ENCODE peak calls at places on chromosomes 4 and X, in six cellular contexts. One of them, this sample, is unnamed.
A peak's percentile ranks its signal among the peaks of the same experiment; 100 is the strongest.

GRCh38 chr4:169338246-169338645 is 67.5 kb upstream of the SH3RF1 start:
- DNase-seq in A673: no peak
- DNase-seq in H9: no peak
- DNase-seq in lower lobe of right lung: no peak
- DNase-seq in cardiac muscle cell: no peak
- DNase-seq in A549: no peak
- DNase-seq in this sample: no peak

GRCh38 chr4:168319486-168320019 is 1.0 kb upstream of the DDX60 start:
- DNase-seq in H9: no peak
- DNase-seq in A549: no peak
- DNase-seq in cardiac muscle cell: no peak
- DNase-seq in lower lobe of right lung: no peak
- DNase-seq in A673: no peak
- DNase-seq in this sample: no peak

GRCh38 chrX:149516604-149517003 is 11.5 kb upstream of the IDS start:
- DNase-seq in lower lobe of right lung: no peak
- DNase-seq in cardiac muscle cell: no peak
- DNase-seq in A549: no peak
- DNase-seq in A673: no peak
- DNase-seq in H9: no peak
- DNase-seq in this sample: no peak

GRCh38 chr4:47135210-47135609 is 103.8 kb downstream of the GABRB1 start:
- DNase-seq in H9: no peak
- DNase-seq in A673: no peak
- DNase-seq in A549: no peak
- DNase-seq in cardiac muscle cell: no peak
- DNase-seq in lower lobe of right lung: no peak
- DNase-seq in this sample: no peak

GRCh38 chrX:65407157-65407626 is 127.4 kb downstream of the LAS1L start:
- DNase-seq in A549: no peak
- DNase-seq in cardiac muscle cell: no peak
- DNase-seq in H9: no peak
- DNase-seq in A673: no peak
- DNase-seq in lower lobe of right lung: no peak
- DNase-seq in this sample: no peak

GRCh38 chrX:69305333-69306062 is 140.2 kb upstream of the PJA1 start:
- DNase-seq in A549: no peak
- DNase-seq in H9: peak; percentile 75
- DNase-seq in cardiac muscle cell: no peak
- DNase-seq in A673: peak; percentile 66
- DNase-seq in lower lobe of right lung: no peak
- DNase-seq in this sample: no peak

GRCh38 chr4:77156533-77156911 is 485 bp upstream of the CCNG2 start:
- DNase-seq in A673: peak; percentile 95
- DNase-seq in lower lobe of right lung: peak; percentile 94
- DNase-seq in A549: peak; percentile 95
- DNase-seq in cardiac muscle cell: peak; percentile 99
- DNase-seq in H9: peak; percentile 99
- DNase-seq in this sample: peak; percentile 100

GRCh38 chr4:98421106-98421505 is 159.9 kb downstream of the RAP1GDS1 start:
- DNase-seq in A549: no peak
- DNase-seq in cardiac muscle cell: peak; percentile 25
- DNase-seq in A673: no peak
- DNase-seq in H9: no peak
- DNase-seq in lower lobe of right lung: no peak
- DNase-seq in this sample: no peak

GRCh38 chr4:112316333-112316732 is 19.2 kb downstream of the ALPK1 start:
- DNase-seq in H9: no peak
- DNase-seq in cardiac muscle cell: no peak
- DNase-seq in A673: no peak
- DNase-seq in lower lobe of right lung: no peak
- DNase-seq in A549: no peak
- DNase-seq in this sample: no peak

GRCh38 chrX:111431007-111431406 is 19.0 kb upstream of the DCX start:
- DNase-seq in lower lobe of right lung: no peak
- DNase-seq in H9: no peak
- DNase-seq in A549: no peak
- DNase-seq in cardiac muscle cell: no peak
- DNase-seq in A673: no peak
- DNase-seq in this sample: no peak

GRCh38 chr4:185738038-185738552 is 73.9 kb downstream of the SORBS2 start:
- DNase-seq in lower lobe of right lung: no peak
- DNase-seq in A549: no peak
- DNase-seq in A673: no peak
- DNase-seq in cardiac muscle cell: peak; percentile 94
- DNase-seq in H9: no peak
- DNase-seq in this sample: no peak

GRCh38 chrX:72123471-72124185 is 8.1 kb downstream of the RTL5 start:
- DNase-seq in A549: no peak
- DNase-seq in A673: peak; percentile 88
- DNase-seq in lower lobe of right lung: peak; percentile 68
- DNase-seq in H9: peak; percentile 81
- DNase-seq in cardiac muscle cell: peak; percentile 66
- DNase-seq in this sample: no peak

GRCh38 chrX:46649421-46650260 is 76.1 kb downstream of the CHST7 start:
- DNase-seq in H9: peak; percentile 69
- DNase-seq in A549: no peak
- DNase-seq in A673: peak; percentile 88
- DNase-seq in cardiac muscle cell: peak; percentile 62
- DNase-seq in lower lobe of right lung: peak; percentile 49
- DNase-seq in this sample: no peak

GRCh38 chr4:8540991-8541390 is 39.2 kb upstream of the GPR78 start:
- DNase-seq in A673: no peak
- DNase-seq in H9: no peak
- DNase-seq in lower lobe of right lung: no peak
- DNase-seq in A549: no peak
- DNase-seq in cardiac muscle cell: no peak
- DNase-seq in this sample: no peak

GRCh38 chr4:122854444-122854843 is 27.8 kb downstream of the FGF2 start:
- DNase-seq in A549: no peak
- DNase-seq in lower lobe of right lung: no peak
- DNase-seq in A673: no peak
- DNase-seq in H9: no peak
- DNase-seq in cardiac muscle cell: peak; percentile 37
- DNase-seq in this sample: no peak

GRCh38 chr4:2754848-2755820 is 1.0 kb downstream of the TNIP2 start:
- DNase-seq in A673: no peak
- DNase-seq in H9: no peak
- DNase-seq in A549: no peak
- DNase-seq in lower lobe of right lung: no peak
- DNase-seq in cardiac muscle cell: no peak
- DNase-seq in this sample: no peak
- H3K27ac ChIP-seq in A673: peak overlapping the region; percentile 77
- H3K27ac ChIP-seq in H9: no peak overlapping the region
- H3K27ac ChIP-seq in A549: peak overlapping the region; percentile 93
- H3K27ac ChIP-seq in lower lobe of right lung: peak overlapping the region; percentile 86
- H3K27ac ChIP-seq in cardiac muscle cell: peak overlapping the region; percentile 59
- H3K27ac ChIP-seq in this sample: peak overlapping the region; percentile 85

GRCh38 chr4:133148690-133149363 is at the start of gene PCDH10:
- DNase-seq in H9: peak; percentile 97
- DNase-seq in A673: peak; percentile 96
- DNase-seq in A549: peak; percentile 70
- DNase-seq in lower lobe of right lung: peak; percentile 81
- DNase-seq in cardiac muscle cell: peak; percentile 97
- DNase-seq in this sample: peak; percentile 93

GRCh38 chr4:133147365-133147821 is 1.7 kb upstream of the PCDH10 start:
- DNase-seq in H9: no peak
- DNase-seq in cardiac muscle cell: peak; percentile 8
- DNase-seq in A549: no peak
- DNase-seq in A673: peak; percentile 21
- DNase-seq in lower lobe of right lung: no peak
- DNase-seq in this sample: no peak

GRCh38 chr4:133149364-133149695 is 236 bp downstream of the PCDH10 start:
- DNase-seq in cardiac muscle cell: no peak
- DNase-seq in A673: no peak
- DNase-seq in H9: no peak
- DNase-seq in A549: no peak
- DNase-seq in lower lobe of right lung: no peak
- DNase-seq in this sample: no peak

GRCh38 chr4:133146574-133147198 is 2.4 kb upstream of the PCDH10 start:
- DNase-seq in H9: peak; percentile 82
- DNase-seq in lower lobe of right lung: no peak
- DNase-seq in A673: peak; percentile 79
- DNase-seq in cardiac muscle cell: peak; percentile 68
- DNase-seq in A549: no peak
- DNase-seq in this sample: no peak

GRCh38 chr4:133147922-133148689 is 988 bp upstream of the PCDH10 start:
- DNase-seq in A549: no peak
- DNase-seq in cardiac muscle cell: peak; percentile 72
- DNase-seq in H9: peak; percentile 55
- DNase-seq in lower lobe of right lung: no peak
- DNase-seq in A673: peak; percentile 79
- DNase-seq in this sample: no peak
- TF ChIP-seq CTCF in A549: no peak
- TF ChIP-seq CTCF in cardiac muscle cell: peak; percentile 1
- TF ChIP-seq CTCF in H9: peak; percentile 23
- TF ChIP-seq CTCF in lower lobe of right lung: no peak
- TF ChIP-seq CTCF in A673: peak; percentile 13
- TF ChIP-seq CTCF in this sample: peak; percentile 25

DNA sequence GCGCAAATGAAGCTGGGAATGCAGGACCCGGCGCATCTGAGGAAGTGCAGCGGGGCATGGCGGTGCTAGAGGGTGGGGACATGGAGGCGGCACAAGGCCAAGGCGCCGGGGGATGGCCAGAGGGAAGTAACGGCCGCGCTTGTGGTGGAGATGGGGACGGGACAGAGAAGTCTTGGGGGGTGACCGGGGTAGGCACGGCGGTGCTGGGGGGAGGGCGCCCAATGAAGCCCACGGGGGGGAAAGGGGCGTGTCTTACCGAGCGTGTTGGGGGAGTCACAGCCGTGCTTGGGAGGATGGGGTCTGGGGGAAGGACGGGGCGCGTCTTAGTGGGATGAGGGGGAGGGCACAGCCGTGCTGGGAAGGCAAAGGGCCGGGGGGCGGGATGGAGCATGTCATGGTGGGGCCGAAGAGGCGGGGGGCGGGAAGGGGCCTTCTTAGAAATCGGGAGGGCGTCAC is 984 bp downstream of the ARSD start:
- DNase-seq in A673: no peak
- DNase-seq in H9: peak; percentile 91
- DNase-seq in lower lobe of right lung: peak; percentile 77
- DNase-seq in A549: peak; percentile 52
- DNase-seq in cardiac muscle cell: peak; percentile 80
- DNase-seq in this sample: no peak
- H3K27ac ChIP-seq in A673: no peak overlapping the region
- H3K27ac ChIP-seq in H9: peak overlapping the region; percentile 95
- H3K27ac ChIP-seq in lower lobe of right lung: peak overlapping the region; percentile 77
- H3K27ac ChIP-seq in A549: peak overlapping the region; percentile 100
- H3K27ac ChIP-seq in cardiac muscle cell: peak overlapping the region; percentile 72
- H3K27ac ChIP-seq in this sample: peak overlapping the region; percentile 91

DNA sequence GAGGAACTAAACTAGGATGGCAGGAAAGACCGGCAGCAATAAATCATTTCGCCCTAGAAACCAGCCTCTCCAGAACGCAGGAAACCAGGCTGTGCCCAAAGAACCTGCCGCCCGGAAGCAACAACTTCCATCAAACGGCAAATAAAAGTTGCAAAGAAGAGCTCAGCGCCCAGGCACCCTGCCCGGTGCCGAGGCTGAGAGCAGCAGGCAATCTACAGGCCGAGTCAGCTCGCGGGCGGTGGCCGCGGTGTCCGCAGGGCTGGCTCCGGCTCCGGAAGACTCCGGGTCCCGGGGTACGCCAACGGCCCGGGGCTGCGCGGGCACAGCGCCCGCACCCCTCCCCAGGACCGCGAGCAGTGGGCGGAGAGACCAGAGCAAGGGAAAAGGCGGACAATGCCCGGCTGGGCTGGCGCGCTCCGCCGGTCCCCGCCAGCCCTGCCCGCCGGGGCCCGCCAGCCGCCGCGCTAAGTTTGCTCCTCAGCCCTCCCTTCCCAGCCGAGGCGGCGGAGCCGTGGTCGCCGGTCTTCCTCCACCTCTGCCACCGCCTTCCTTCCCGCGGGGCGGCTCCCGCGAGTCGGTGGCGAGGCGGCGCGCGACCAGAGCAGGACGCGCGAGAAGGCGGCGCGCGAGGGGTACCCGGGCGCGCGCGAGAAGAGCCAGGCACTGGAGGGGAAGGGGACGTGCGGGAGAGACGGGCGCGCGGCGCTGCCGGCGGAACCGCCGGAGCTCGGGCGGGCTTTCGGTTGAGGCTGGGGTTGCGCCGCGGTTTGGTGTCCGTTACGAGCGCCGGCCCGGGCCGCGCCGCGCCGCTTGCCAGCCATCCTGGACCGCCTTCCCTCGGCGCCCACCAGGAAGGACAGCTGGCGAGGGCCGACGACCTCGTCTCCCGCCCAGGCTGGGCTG is 733 bp downstream of the FRYL start:
- DNase-seq in lower lobe of right lung: peak; percentile 82
- DNase-seq in A673: peak; percentile 79
- DNase-seq in H9: peak; percentile 40
- DNase-seq in cardiac muscle cell: peak; percentile 70
- DNase-seq in A549: peak; percentile 23
- DNase-seq in this sample: peak; percentile 58
- TF ChIP-seq CTCF in lower lobe of right lung: peak; percentile 22
- TF ChIP-seq CTCF in A673: peak; percentile 9
- TF ChIP-seq CTCF in H9: no peak
- TF ChIP-seq CTCF in cardiac muscle cell: no peak
- TF ChIP-seq CTCF in A549: peak; percentile 10
- TF ChIP-seq CTCF in this sample: peak; percentile 17

DNA sequence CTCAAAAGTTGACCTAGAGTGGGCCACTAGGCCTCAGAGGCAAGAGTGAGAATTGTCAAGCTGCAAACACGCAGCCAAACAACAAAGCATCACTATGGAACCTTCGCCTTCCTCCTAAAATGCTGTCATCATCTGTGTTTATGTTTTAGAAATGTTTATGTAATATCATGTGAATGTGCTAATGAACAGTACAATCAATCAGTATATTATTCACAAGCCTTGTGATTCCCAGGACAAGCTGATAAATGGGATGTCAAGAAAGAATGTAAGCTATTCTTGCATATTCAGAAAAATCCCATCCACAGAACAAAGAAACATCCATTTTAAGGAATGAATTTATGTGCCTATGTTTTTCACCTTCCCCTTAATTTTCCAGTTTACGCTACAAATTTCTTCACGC is 65.6 kb downstream of the LEF1 start:
- DNase-seq in A673: no peak
- DNase-seq in A549: no peak
- DNase-seq in cardiac muscle cell: no peak
- DNase-seq in H9: no peak
- DNase-seq in lower lobe of right lung: no peak
- DNase-seq in this sample: no peak
- H3K27ac ChIP-seq in A673: no peak overlapping the region
- H3K27ac ChIP-seq in A549: no peak overlapping the region
- H3K27ac ChIP-seq in cardiac muscle cell: no peak overlapping the region
- H3K27ac ChIP-seq in H9: no peak overlapping the region
- H3K27ac ChIP-seq in lower lobe of right lung: no peak overlapping the region
- H3K27ac ChIP-seq in this sample: no peak overlapping the region

GRCh38 chrX:119790977-119791436 is 423 bp downstream of the RPL39 start:
- DNase-seq in A549: no peak
- DNase-seq in cardiac muscle cell: peak; percentile 45
- DNase-seq in lower lobe of right lung: no peak
- DNase-seq in A673: peak; percentile 36
- DNase-seq in H9: no peak
- DNase-seq in this sample: peak; percentile 2
- TF ChIP-seq CTCF in A549: no peak
- TF ChIP-seq CTCF in cardiac muscle cell: peak; percentile 15
- TF ChIP-seq CTCF in lower lobe of right lung: peak; percentile 15
- TF ChIP-seq CTCF in A673: peak; percentile 11
- TF ChIP-seq CTCF in H9: no peak
- TF ChIP-seq CTCF in this sample: no peak

This sample was measured in RWPE1.